ENCODE peak calls at places on chromosomes 3 and 15, in eight cellular contexts. One of them, this sample, is unnamed.

GRCh38 chr15:48358681-48359152 is 27.5 kb downstream of the DUT start:
- DNase-seq in PC-3: peak
- DNase-seq in GM06990: no peak
- DNase-seq in Peyer's patch: no peak
- DNase-seq in SK-N-SH: no peak
- DNase-seq in WTC11: no peak
- DNase-seq in endodermal cell: no peak
- DNase-seq in left ventricle myocardium inferior: no peak
- DNase-seq in this sample: no peak

GRCh38 chr3:14510838-14511622 is 29.1 kb downstream of the GRIP2 start:
- DNase-seq in PC-3: no peak
- DNase-seq in GM06990: no peak
- DNase-seq in Peyer's patch: peak
- DNase-seq in SK-N-SH: no peak
- DNase-seq in WTC11: no peak
- DNase-seq in endodermal cell: peak
- DNase-seq in left ventricle myocardium inferior: no peak
- DNase-seq in this sample: no peak

GRCh38 chr3:26652157-26652556 is 29.6 kb downstream of the LRRC3B start:
- DNase-seq in PC-3: no peak
- DNase-seq in GM06990: no peak
- DNase-seq in Peyer's patch: no peak
- DNase-seq in SK-N-SH: no peak
- DNase-seq in WTC11: no peak
- DNase-seq in endodermal cell: no peak
- DNase-seq in left ventricle myocardium inferior: peak
- DNase-seq in this sample: no peak

GRCh38 chr15:43376017-43376705 is 5.3 kb downstream of the TUBGCP4 start:
- DNase-seq in PC-3: peak
- DNase-seq in GM06990: peak
- DNase-seq in Peyer's patch: peak
- DNase-seq in SK-N-SH: peak
- DNase-seq in WTC11: peak
- DNase-seq in endodermal cell: peak
- DNase-seq in left ventricle myocardium inferior: no peak
- DNase-seq in this sample: peak

GRCh38 chr3:138732465-138732864 is 102.3 kb downstream of the PIK3CB start:
- DNase-seq in PC-3: no peak
- DNase-seq in GM06990: no peak
- DNase-seq in Peyer's patch: no peak
- DNase-seq in SK-N-SH: no peak
- DNase-seq in WTC11: no peak
- DNase-seq in endodermal cell: no peak
- DNase-seq in left ventricle myocardium inferior: no peak
- DNase-seq in this sample: no peak

GRCh38 chr3:135895734-135896121 is 69.8 kb upstream of the PPP2R3A start:
- DNase-seq in PC-3: peak
- DNase-seq in GM06990: no peak
- DNase-seq in Peyer's patch: no peak
- DNase-seq in SK-N-SH: no peak
- DNase-seq in WTC11: no peak
- DNase-seq in endodermal cell: no peak
- DNase-seq in left ventricle myocardium inferior: no peak
- DNase-seq in this sample: no peak

GRCh38 chr15:67063689-67064606 is 1.5 kb upstream of the SMAD3 start:
- DNase-seq in PC-3: no peak
- DNase-seq in GM06990: no peak
- DNase-seq in Peyer's patch: peak
- DNase-seq in SK-N-SH: no peak
- DNase-seq in WTC11: peak
- DNase-seq in endodermal cell: peak
- DNase-seq in left ventricle myocardium inferior: peak
- DNase-seq in this sample: no peak

GRCh38 chr15:67887776-67888175 is 47.9 kb upstream of the RNU6-1 start:
- DNase-seq in PC-3: no peak
- DNase-seq in GM06990: no peak
- DNase-seq in Peyer's patch: no peak
- DNase-seq in SK-N-SH: no peak
- DNase-seq in WTC11: no peak
- DNase-seq in endodermal cell: no peak
- DNase-seq in left ventricle myocardium inferior: no peak
- DNase-seq in this sample: no peak

GRCh38 chr3:30321065-30321464 is 285.3 kb upstream of the TGFBR2 start:
- DNase-seq in PC-3: no peak
- DNase-seq in GM06990: no peak
- DNase-seq in Peyer's patch: no peak
- DNase-seq in SK-N-SH: no peak
- DNase-seq in WTC11: no peak
- DNase-seq in endodermal cell: no peak
- DNase-seq in left ventricle myocardium inferior: no peak
- DNase-seq in this sample: no peak

GRCh38 chr3:14988988-14989394 is 41.6 kb downstream of the NR2C2 start:
- DNase-seq in PC-3: peak
- DNase-seq in GM06990: peak
- DNase-seq in Peyer's patch: peak
- DNase-seq in SK-N-SH: no peak
- DNase-seq in WTC11: peak
- DNase-seq in endodermal cell: peak
- DNase-seq in left ventricle myocardium inferior: no peak
- DNase-seq in this sample: no peak

GRCh38 chr3:187013080-187013838 is 82.9 kb downstream of the ST6GAL1 start:
- DNase-seq in PC-3: no peak
- DNase-seq in GM06990: no peak
- DNase-seq in Peyer's patch: no peak
- DNase-seq in SK-N-SH: no peak
- DNase-seq in WTC11: no peak
- DNase-seq in endodermal cell: no peak
- DNase-seq in left ventricle myocardium inferior: no peak
- DNase-seq in this sample: no peak

GRCh38 chr3:30667250-30667585 is 60.8 kb downstream of the TGFBR2 start:
- DNase-seq in PC-3: no peak
- DNase-seq in GM06990: no peak
- DNase-seq in Peyer's patch: no peak
- DNase-seq in SK-N-SH: no peak
- DNase-seq in WTC11: no peak
- DNase-seq in endodermal cell: peak
- DNase-seq in left ventricle myocardium inferior: no peak
- DNase-seq in this sample: no peak

GRCh38 chr3:197268319-197268718 is 30.1 kb downstream of the DLG1 start:
- DNase-seq in PC-3: no peak
- DNase-seq in GM06990: no peak
- DNase-seq in Peyer's patch: no peak
- DNase-seq in SK-N-SH: no peak
- DNase-seq in WTC11: no peak
- DNase-seq in endodermal cell: no peak
- DNase-seq in left ventricle myocardium inferior: no peak
- DNase-seq in this sample: peak

GRCh38 chr3:161316006-161316689 is 55.2 kb downstream of the SPTSSB start:
- DNase-seq in PC-3: peak
- DNase-seq in GM06990: no peak
- DNase-seq in Peyer's patch: no peak
- DNase-seq in SK-N-SH: no peak
- DNase-seq in WTC11: no peak
- DNase-seq in endodermal cell: no peak
- DNase-seq in left ventricle myocardium inferior: no peak
- DNase-seq in this sample: no peak

GRCh38 chr3:190862209-190863118 is at the start of gene GMNC:
- DNase-seq in PC-3: peak
- DNase-seq in GM06990: peak
- DNase-seq in Peyer's patch: peak
- DNase-seq in SK-N-SH: peak
- DNase-seq in WTC11: peak
- DNase-seq in endodermal cell: peak
- DNase-seq in left ventricle myocardium inferior: peak
- DNase-seq in this sample: peak

GRCh38 chr15:29322407-29322806 is 52.8 kb upstream of the NSMCE3 start:
- DNase-seq in PC-3: no peak
- DNase-seq in GM06990: no peak
- DNase-seq in Peyer's patch: no peak
- DNase-seq in SK-N-SH: no peak
- DNase-seq in WTC11: no peak
- DNase-seq in endodermal cell: no peak
- DNase-seq in left ventricle myocardium inferior: no peak
- DNase-seq in this sample: no peak

GRCh38 chr15:76190767-76191538 is 120.3 kb downstream of the ETFA start:
- DNase-seq in PC-3: peak
- DNase-seq in GM06990: peak
- DNase-seq in Peyer's patch: peak
- DNase-seq in SK-N-SH: peak
- DNase-seq in WTC11: peak
- DNase-seq in endodermal cell: peak
- DNase-seq in left ventricle myocardium inferior: peak
- DNase-seq in this sample: peak

GRCh38 chr3:133578548-133579191 is 5.2 kb downstream of the CDV3 start:
- DNase-seq in PC-3: peak
- DNase-seq in GM06990: no peak
- DNase-seq in Peyer's patch: no peak
- DNase-seq in SK-N-SH: peak
- DNase-seq in WTC11: no peak
- DNase-seq in endodermal cell: no peak
- DNase-seq in left ventricle myocardium inferior: no peak
- DNase-seq in this sample: no peak

GRCh38 chr3:20462723-20463122 is 276.7 kb upstream of the SGO1 start:
- DNase-seq in PC-3: no peak
- DNase-seq in GM06990: no peak
- DNase-seq in Peyer's patch: no peak
- DNase-seq in SK-N-SH: no peak
- DNase-seq in WTC11: no peak
- DNase-seq in endodermal cell: no peak
- DNase-seq in left ventricle myocardium inferior: no peak
- DNase-seq in this sample: no peak

GRCh38 chr3:114646521-114646920 is 352.7 kb downstream of the TIGIT start:
- DNase-seq in PC-3: no peak
- DNase-seq in GM06990: no peak
- DNase-seq in Peyer's patch: no peak
- DNase-seq in SK-N-SH: no peak
- DNase-seq in WTC11: no peak
- DNase-seq in endodermal cell: no peak
- DNase-seq in left ventricle myocardium inferior: no peak
- DNase-seq in this sample: no peak

GRCh38 chr3:65078748-65079147 is 390.9 kb upstream of the ADAMTS9 start:
- DNase-seq in PC-3: no peak
- DNase-seq in GM06990: no peak
- DNase-seq in Peyer's patch: no peak
- DNase-seq in SK-N-SH: no peak
- DNase-seq in WTC11: peak
- DNase-seq in endodermal cell: no peak
- DNase-seq in left ventricle myocardium inferior: no peak
- DNase-seq in this sample: no peak

GRCh38 chr3:169945313-169945712 is 21.3 kb upstream of the SEC62 start:
- DNase-seq in PC-3: no peak
- DNase-seq in GM06990: peak
- DNase-seq in Peyer's patch: peak
- DNase-seq in SK-N-SH: no peak
- DNase-seq in WTC11: no peak
- DNase-seq in endodermal cell: no peak
- DNase-seq in left ventricle myocardium inferior: peak
- DNase-seq in this sample: peak

DNA sequence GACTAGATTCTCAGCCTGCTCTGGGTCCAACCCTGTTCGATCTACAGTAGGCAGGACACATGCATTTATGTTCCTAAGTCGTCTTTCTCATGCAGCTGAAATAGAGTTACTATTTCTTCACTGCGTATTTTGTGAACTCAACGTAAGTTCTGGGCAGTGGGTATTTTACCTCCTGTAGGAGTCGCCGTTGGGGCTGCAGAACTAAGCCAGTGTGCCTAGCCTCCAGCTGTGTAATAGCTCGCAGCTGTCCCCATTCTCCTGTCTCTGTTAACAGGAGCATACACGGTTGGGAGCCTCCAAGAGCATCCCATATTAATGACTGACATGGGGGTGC is 58.4 kb upstream of the HRH1 start:
- DNase-seq in PC-3: no peak
- DNase-seq in GM06990: no peak
- DNase-seq in Peyer's patch: no peak
- DNase-seq in SK-N-SH: no peak
- DNase-seq in WTC11: no peak
- DNase-seq in endodermal cell: peak
- DNase-seq in left ventricle myocardium inferior: no peak
- DNase-seq in this sample: no peak
- TF ChIP-seq CTCF in PC-3: peak
- TF ChIP-seq CTCF in GM06990: no peak
- TF ChIP-seq CTCF in Peyer's patch: no peak
- TF ChIP-seq CTCF in SK-N-SH: peak
- TF ChIP-seq CTCF in WTC11: no peak
- TF ChIP-seq CTCF in endodermal cell: peak
- TF ChIP-seq CTCF in left ventricle myocardium inferior: no peak
- TF ChIP-seq CTCF in this sample: no peak

GRCh38 chr15:40038654-40039543 is at the start of gene SRP14:
- DNase-seq in PC-3: peak
- DNase-seq in GM06990: peak
- DNase-seq in Peyer's patch: peak
- DNase-seq in SK-N-SH: peak
- DNase-seq in WTC11: peak
- DNase-seq in endodermal cell: peak
- DNase-seq in left ventricle myocardium inferior: peak
- DNase-seq in this sample: peak
- TF ChIP-seq CTCF in PC-3: no peak
- TF ChIP-seq CTCF in GM06990: no peak
- TF ChIP-seq CTCF in Peyer's patch: peak
- TF ChIP-seq CTCF in SK-N-SH: no peak
- TF ChIP-seq CTCF in WTC11: no peak
- TF ChIP-seq CTCF in endodermal cell: peak
- TF ChIP-seq CTCF in left ventricle myocardium inferior: peak
- TF ChIP-seq CTCF in this sample: no peak

GRCh38 chr3:70539908-70540307 is 227.5 kb upstream of the MDFIC2 start:
- DNase-seq in PC-3: no peak
- DNase-seq in GM06990: no peak
- DNase-seq in Peyer's patch: no peak
- DNase-seq in SK-N-SH: no peak
- DNase-seq in WTC11: no peak
- DNase-seq in endodermal cell: no peak
- DNase-seq in left ventricle myocardium inferior: no peak
- DNase-seq in this sample: no peak
- TF ChIP-seq CTCF in PC-3: no peak
- TF ChIP-seq CTCF in GM06990: peak
- TF ChIP-seq CTCF in Peyer's patch: no peak
- TF ChIP-seq CTCF in SK-N-SH: peak
- TF ChIP-seq CTCF in WTC11: no peak
- TF ChIP-seq CTCF in endodermal cell: peak
- TF ChIP-seq CTCF in left ventricle myocardium inferior: no peak
- TF ChIP-seq CTCF in this sample: no peak

DNA sequence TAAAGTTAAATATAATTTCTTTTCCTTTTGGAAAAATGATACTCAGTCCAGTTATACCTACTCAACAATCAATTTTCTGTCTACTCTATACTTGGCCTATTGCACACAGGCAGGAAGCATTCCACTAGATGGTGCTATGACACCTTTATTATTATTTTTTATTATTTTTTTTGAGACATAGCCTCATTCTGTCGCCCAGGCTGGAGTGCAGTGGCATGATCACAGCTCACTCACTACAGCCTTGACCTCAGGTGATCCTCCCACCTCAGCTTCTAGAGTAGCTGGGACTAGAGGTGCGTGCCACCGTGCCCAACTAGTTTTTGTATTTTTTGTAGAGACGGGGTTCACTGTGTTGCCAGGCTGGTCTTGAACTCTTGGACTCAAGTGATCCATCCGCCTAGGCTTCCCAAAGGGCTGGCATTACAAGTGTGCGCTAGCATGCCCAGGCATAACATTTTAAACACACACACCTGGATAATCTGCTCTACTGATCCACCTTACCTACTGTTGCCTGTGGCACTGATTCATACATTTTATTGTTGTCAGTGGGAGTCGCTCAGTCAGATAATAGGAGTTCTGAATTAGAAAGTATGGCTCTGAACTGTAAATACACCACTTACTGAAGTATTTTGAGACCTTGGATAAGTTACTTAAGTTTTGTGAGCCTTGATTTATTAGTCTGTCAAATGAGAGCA is 56.2 kb downstream of the EIF3J start:
- DNase-seq in PC-3: peak
- DNase-seq in GM06990: no peak
- DNase-seq in Peyer's patch: no peak
- DNase-seq in SK-N-SH: peak
- DNase-seq in WTC11: no peak
- DNase-seq in endodermal cell: no peak
- DNase-seq in left ventricle myocardium inferior: no peak
- DNase-seq in this sample: no peak
- TF ChIP-seq CTCF in PC-3: peak
- TF ChIP-seq CTCF in GM06990: peak
- TF ChIP-seq CTCF in Peyer's patch: peak
- TF ChIP-seq CTCF in SK-N-SH: peak
- TF ChIP-seq CTCF in WTC11: no peak
- TF ChIP-seq CTCF in endodermal cell: peak
- TF ChIP-seq CTCF in left ventricle myocardium inferior: peak
- TF ChIP-seq CTCF in this sample: no peak

This sample was measured in testis.